ENCODE peak calls at places on chromosomes 7 and 10, in seven cellular contexts. G is aorta; R is lung; F is CD4-positive, alpha-beta T cell; T is CD8-positive, alpha-beta memory T cell; Q is endothelial cell of umbilical vein; E is lower lobe of right lung. U is an unnamed sample.
A peak's percentile ranks its signal among the peaks of the same experiment; 100 is the strongest.

GRCh38 chr7:104264281-104264680 is 56.5 kb upstream of the ORC5 start:
- DNase-seq in G (no peak), R (no peak), F (no peak), T (no peak), Q (no peak), E (no peak), U (no peak)

GRCh38 chr10:25614652-25615051 is 319.4 kb upstream of the MYO3A start:
- DNase-seq in G (no peak), R (no peak), F (no peak), T (no peak), Q (no peak), E (no peak), U (no peak)

GRCh38 chr7:145624618-145625017 is 492.0 kb upstream of the CNTNAP2 start:
- DNase-seq in G (no peak), R (no peak), F (no peak), T (no peak), Q (no peak), E (no peak), U (no peak)

GRCh38 chr10:132436861-132437410 is 39.9 kb downstream of the PWWP2B start:
- DNase-seq in G (no peak), R (no peak), F (no peak), T (no peak), Q (no peak), E (no peak), U (no peak)

GRCh38 chr10:131928248-131929095 is 27.7 kb downstream of the PPP2R2D start:
- DNase-seq in G (no peak), R (no peak), F (no peak), T (no peak), Q (peak; percentile 30), E (no peak), U (no peak)

GRCh38 chr10:96319754-96320514 is 15.7 kb downstream of the DNTT start:
- DNase-seq in G (no peak), R (no peak), F (no peak), T (no peak), Q (no peak), E (no peak), U (no peak)

GRCh38 chr7:100486753-100487446 is 3.2 kb downstream of the NYAP1 start:
- DNase-seq in G (no peak), R (no peak), F (no peak), T (no peak), Q (no peak), E (no peak), U (no peak)

GRCh38 chr10:6233725-6234277 is 31.1 kb downstream of the PFKFB3 start:
- DNase-seq in G (no peak), R (no peak), F (no peak), T (no peak), Q (no peak), E (no peak), U (no peak)

GRCh38 chr7:107432261-107432660 is 37.6 kb upstream of the GPR22 start:
- DNase-seq in G (no peak), R (no peak), F (no peak), T (no peak), Q (no peak), E (no peak), U (no peak)

GRCh38 chr10:102757323-102757722 is 13.6 kb downstream of the WBP1L start:
- DNase-seq in G (no peak), R (no peak), F (no peak), T (no peak), Q (no peak), E (no peak), U (peak; percentile 30)

GRCh38 chr7:74606101-74606908 is 51.2 kb upstream of the GTF2I start:
- DNase-seq in G (peak; percentile 67), R (peak; percentile 61), F (peak; percentile 18), T (peak; percentile 13), Q (peak; percentile 24), E (peak; percentile 73), U (peak; percentile 82)
- H3K27ac ChIP-seq in G (peak overlapping the region; percentile 55), R (no peak overlapping the region), F (no peak overlapping the region), T (no peak overlapping the region), Q (no peak overlapping the region), E (peak overlapping the region; percentile 77), U (no peak overlapping the region)

GRCh38 chr7:139699640-139700504 is 77.9 kb downstream of the HIPK2 start:
- DNase-seq in G (no peak), R (no peak), F (no peak), T (no peak), Q (no peak), E (no peak), U (no peak)
- H3K9me3 ChIP-seq in G (no peaks in the 10 kb centered on the region), R (peaks cover 2% of the 10 kb centered on the region), F (no peaks in the 10 kb centered on the region), T (no peaks in the 10 kb centered on the region), Q (no peaks in the 10 kb centered on the region), E (no peaks in the 10 kb centered on the region), U (no peaks in the 10 kb centered on the region)

DNA sequence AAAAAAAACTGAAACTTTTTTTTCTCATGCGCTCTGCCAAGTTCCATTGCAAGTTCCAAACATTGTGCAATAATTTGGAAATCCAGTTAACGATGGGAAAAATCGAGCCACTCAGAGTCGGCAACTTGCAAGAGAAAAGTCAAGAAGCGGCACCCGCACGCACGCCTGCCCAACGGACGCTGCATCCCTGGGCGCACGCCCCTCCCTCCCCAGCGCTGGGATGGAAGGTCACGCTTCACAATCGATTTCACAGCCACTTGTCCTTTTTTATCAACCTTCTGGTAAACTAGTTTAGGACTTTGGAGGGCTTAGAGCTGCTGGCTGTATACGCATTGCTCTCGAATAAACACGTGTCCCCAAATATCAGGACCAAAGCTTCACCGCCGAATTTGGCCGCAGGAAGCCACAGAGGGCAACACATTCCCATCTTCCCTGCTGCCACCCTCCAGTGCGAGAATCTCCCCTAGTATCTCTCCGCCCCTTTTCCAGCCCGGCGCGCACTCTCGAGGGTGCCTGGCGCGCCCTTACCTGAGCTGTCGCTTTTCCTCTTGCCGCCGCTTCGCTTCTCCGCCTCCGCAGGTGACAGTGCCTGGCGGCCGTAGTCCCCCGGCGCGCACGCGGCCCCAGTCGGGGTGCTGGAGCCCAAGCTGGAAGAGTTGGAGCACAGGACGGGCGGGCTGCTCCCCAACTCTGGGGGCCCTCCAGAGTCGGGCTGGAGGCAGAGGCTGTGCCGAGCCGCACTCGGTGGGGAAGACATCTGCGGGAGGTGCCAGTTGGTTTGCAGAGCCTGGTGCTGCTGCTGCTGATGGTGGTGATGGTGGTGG is 913 bp downstream of the MEOX2 start:
- DNase-seq in G (peak; percentile 58), R (no peak), F (no peak), T (no peak), Q (peak; percentile 54), E (peak; percentile 50), U (peak; percentile 55)
- H3K27ac ChIP-seq in G (no peak overlapping the region), R (peak overlapping the region; percentile 76), F (no peak overlapping the region), T (no peak overlapping the region), Q (peak overlapping the region; percentile 70), E (peak overlapping the region; percentile 80), U (peak overlapping the region; percentile 41)

GRCh38 chr10:79070091-79070610 is 1.4 kb downstream of the ZMIZ1 start:
- DNase-seq in G (peak; percentile 70), R (no peak), F (no peak), T (no peak), Q (no peak), E (peak; percentile 75), U (peak; percentile 88)

GRCh38 chr10:79072994-79073654 is 4.4 kb downstream of the ZMIZ1 start:
- DNase-seq in G (no peak), R (no peak), F (no peak), T (no peak), Q (no peak), E (no peak), U (no peak)

GRCh38 chr10:79070611-79071534 is 2.1 kb downstream of the ZMIZ1 start:
- DNase-seq in G (peak; percentile 93), R (peak; percentile 96), F (no peak), T (no peak), Q (peak; percentile 69), E (peak; percentile 95), U (peak; percentile 96)

GRCh38 chr10:79072041-79072441 is 3.3 kb downstream of the ZMIZ1 start:
- DNase-seq in G (no peak), R (no peak), F (no peak), T (no peak), Q (peak; percentile 26), E (no peak), U (peak; percentile 72)

DNA sequence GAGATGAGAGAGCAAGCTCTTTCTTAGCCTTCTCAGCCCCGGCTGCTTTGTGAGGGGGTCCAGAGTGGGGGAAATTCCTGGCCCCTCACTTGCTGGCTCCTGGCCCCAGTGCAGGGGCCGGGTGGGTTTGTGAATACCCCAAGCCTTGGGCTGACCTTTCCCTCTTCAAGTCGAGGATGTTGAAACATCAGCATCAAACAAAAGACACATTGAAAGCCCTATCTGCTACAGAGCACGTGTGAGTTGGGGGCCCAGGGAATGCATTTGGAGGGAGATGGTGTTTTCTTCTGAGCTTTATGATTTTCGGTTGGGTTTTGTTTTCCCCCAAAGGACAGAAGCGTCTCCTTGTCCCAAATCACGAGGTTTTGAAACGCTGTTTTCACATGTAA is 2.8 kb downstream of the ZMIZ1 start:
- DNase-seq in G (no peak), R (no peak), F (no peak), T (no peak), Q (no peak), E (no peak), U (no peak)
- H3K9me3 ChIP-seq in G (no peaks in the 10 kb centered on the region), R (no peaks in the 10 kb centered on the region), F (no peaks in the 10 kb centered on the region), T (no peaks in the 10 kb centered on the region), Q (no peaks in the 10 kb centered on the region), E (no peaks in the 10 kb centered on the region), U (no peaks in the 10 kb centered on the region)

GRCh38 chr7:135923700-135924261 is 53.4 kb downstream of the MTPN start:
- DNase-seq in G (no peak), R (no peak), F (no peak), T (no peak), Q (peak; percentile 89), E (no peak), U (no peak)
- H3K27ac ChIP-seq in G (no peak overlapping the region), R (no peak overlapping the region), F (no peak overlapping the region), T (no peak overlapping the region), Q (peak overlapping the region; percentile 79), E (no peak overlapping the region), U (no peak overlapping the region)

DNA sequence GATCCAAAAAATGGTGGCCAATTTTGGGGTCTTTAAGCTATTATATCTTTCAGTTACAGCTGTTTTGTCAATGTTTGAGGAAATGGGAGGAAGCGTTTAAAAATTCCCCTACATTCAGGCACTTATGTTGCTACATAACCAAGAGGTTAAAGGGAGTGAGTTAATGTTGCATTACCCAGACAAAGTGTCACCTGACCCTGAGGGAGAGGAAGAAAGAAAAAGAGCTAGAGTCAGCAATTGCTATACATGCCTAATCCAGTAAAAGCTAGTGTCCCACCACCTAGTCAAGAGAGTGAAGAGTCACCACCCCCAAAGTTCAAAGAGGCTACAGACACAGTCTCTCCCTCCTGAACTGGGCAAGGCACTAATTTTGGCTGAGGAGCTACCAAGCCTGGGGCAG is 69.5 kb upstream of the ZNF92 start:
- DNase-seq in G (no peak), R (no peak), F (no peak), T (no peak), Q (no peak), E (no peak), U (no peak)
- H3K9me3 ChIP-seq in G (no peaks in the 10 kb centered on the region), R (no peaks in the 10 kb centered on the region), F (no peaks in the 10 kb centered on the region), T (no peaks in the 10 kb centered on the region), Q (no peaks in the 10 kb centered on the region), E (no peaks in the 10 kb centered on the region), U (no peaks in the 10 kb centered on the region)

DNA sequence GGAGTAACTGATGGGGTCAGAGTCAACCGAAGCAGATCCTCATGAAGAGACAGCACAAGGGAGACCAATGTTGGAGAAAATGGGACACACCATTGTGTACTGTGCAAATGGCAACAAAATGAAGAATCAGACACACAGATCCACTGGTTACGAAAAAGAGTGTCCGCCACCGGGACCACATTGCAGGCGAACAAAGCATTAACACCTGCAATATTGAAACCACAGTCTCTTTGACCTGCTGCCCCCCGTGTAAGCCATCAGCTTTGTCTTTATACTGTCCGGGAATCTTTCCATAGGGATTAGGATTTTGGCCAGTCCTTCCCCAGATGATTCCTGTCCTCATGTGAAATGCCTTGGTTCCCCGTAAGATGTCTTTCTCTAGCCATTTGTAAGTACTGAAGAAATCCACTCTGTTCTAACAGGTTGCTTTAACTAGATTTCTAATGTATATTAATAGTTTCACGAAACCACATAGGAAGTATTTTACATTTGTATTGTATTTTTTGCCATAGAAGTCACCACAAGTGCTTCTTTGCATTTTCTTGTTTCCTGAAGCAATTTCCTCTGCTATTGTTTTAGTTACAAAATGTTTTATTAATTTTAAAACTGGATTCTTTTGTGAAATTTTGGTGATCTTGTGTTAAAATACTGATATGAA is 140.8 kb upstream of the NFE2L3 start:
- DNase-seq in G (no peak), R (no peak), F (no peak), T (no peak), Q (no peak), E (no peak), U (no peak)
- H3K27ac ChIP-seq in G (no peak overlapping the region), R (no peak overlapping the region), F (no peak overlapping the region), T (no peak overlapping the region), Q (no peak overlapping the region), E (no peak overlapping the region), U (no peak overlapping the region)